ENCODE peak calls at places on chromosomes 3 and 15, in seven cellular contexts. A is aorta, V is HepG2, B is uterus, Z is fibroblast of lung, O is left ventricle myocardium inferior, X is lower lobe of right lung. I is an unnamed sample.
A peak's percentile ranks its signal among the peaks of the same experiment; 100 is the strongest.

GRCh38 chr3:127734754-127735473 is 62.2 kb downstream of the ABTB1 start:
- DNase-seq in A (peak; percentile 79), V (no peak), B (no peak), Z (peak; percentile 99), O (no peak), X (no peak), I (no peak)

GRCh38 chr3:17551333-17551732 is 191.1 kb downstream of the TBC1D5 start:
- DNase-seq in A (no peak), V (no peak), B (no peak), Z (peak; percentile 9), O (no peak), X (no peak), I (no peak)

GRCh38 chr15:91942676-91943417 is 89.3 kb downstream of the SLCO3A1 start:
- DNase-seq in A (peak; percentile 91), V (peak; percentile 27), B (peak; percentile 84), Z (peak; percentile 85), O (peak; percentile 83), X (peak; percentile 86), I (peak; percentile 81)

GRCh38 chr3:128748527-128748926 is 22.5 kb downstream of the RAB7A start:
- DNase-seq in A (no peak), V (no peak), B (no peak), Z (no peak), O (no peak), X (no peak), I (no peak)

GRCh38 chr3:8446845-8447244 is 54.8 kb upstream of the LMCD1 start:
- DNase-seq in A (no peak), V (no peak), B (no peak), Z (no peak), O (no peak), X (no peak), I (no peak)

GRCh38 chr15:42080585-42081462 is 13.5 kb downstream of the PLA2G4D start:
- DNase-seq in A (no peak), V (no peak), B (no peak), Z (peak; percentile 12), O (no peak), X (no peak), I (no peak)

GRCh38 chr15:57550640-57551039 is 41.1 kb upstream of the MYZAP start:
- DNase-seq in A (no peak), V (no peak), B (no peak), Z (no peak), O (peak; percentile 73), X (peak; percentile 85), I (peak; percentile 83)

GRCh38 chr3:172646439-172647015 is 64.3 kb downstream of the NCEH1 start:
- DNase-seq in A (no peak), V (no peak), B (no peak), Z (peak; percentile 80), O (no peak), X (no peak), I (no peak)

GRCh38 chr15:57031605-57032004 is 113.2 kb downstream of the TCF12 start:
- DNase-seq in A (peak; percentile 52), V (no peak), B (peak; percentile 23), Z (peak; percentile 57), O (no peak), X (no peak), I (no peak)

GRCh38 chr3:127226946-127227842 is 34.3 kb downstream of the PRR23E start:
- DNase-seq in A (no peak), V (peak; percentile 7), B (no peak), Z (no peak), O (no peak), X (no peak), I (no peak)

GRCh38 chr3:11554236-11554610 is 89.5 kb downstream of the VGLL4 start:
- DNase-seq in A (peak; percentile 48), V (no peak), B (no peak), Z (no peak), O (peak; percentile 16), X (peak; percentile 34), I (no peak)

GRCh38 chr3:135008326-135008725 is 213.3 kb downstream of the EPHB1 start:
- DNase-seq in A (no peak), V (no peak), B (no peak), Z (no peak), O (no peak), X (no peak), I (no peak)

GRCh38 chr3:10341901-10342398 is 21.0 kb upstream of the SEC13 start:
- DNase-seq in A (peak; percentile 7), V (no peak), B (no peak), Z (no peak), O (no peak), X (no peak), I (no peak)

GRCh38 chr15:100766225-100767001 is 113.2 kb upstream of the ALDH1A3 start:
- DNase-seq in A (no peak), V (no peak), B (no peak), Z (no peak), O (no peak), X (no peak), I (peak; percentile 48)

GRCh38 chr3:43752908-43753307 is 62.2 kb downstream of the ABHD5 start:
- DNase-seq in A (no peak), V (no peak), B (no peak), Z (no peak), O (no peak), X (no peak), I (no peak)

GRCh38 chr3:43753743-43754142 is 63.0 kb downstream of the ABHD5 start:
- DNase-seq in A (no peak), V (no peak), B (no peak), Z (peak; percentile 82), O (no peak), X (no peak), I (no peak)

GRCh38 chr3:43747641-43748040 is 56.9 kb downstream of the ABHD5 start:
- DNase-seq in A (no peak), V (no peak), B (no peak), Z (peak; percentile 47), O (no peak), X (no peak), I (no peak)

GRCh38 chr3:43742935-43743334 is 52.2 kb downstream of the ABHD5 start:
- DNase-seq in A (no peak), V (no peak), B (no peak), Z (no peak), O (no peak), X (no peak), I (no peak)

DNA sequence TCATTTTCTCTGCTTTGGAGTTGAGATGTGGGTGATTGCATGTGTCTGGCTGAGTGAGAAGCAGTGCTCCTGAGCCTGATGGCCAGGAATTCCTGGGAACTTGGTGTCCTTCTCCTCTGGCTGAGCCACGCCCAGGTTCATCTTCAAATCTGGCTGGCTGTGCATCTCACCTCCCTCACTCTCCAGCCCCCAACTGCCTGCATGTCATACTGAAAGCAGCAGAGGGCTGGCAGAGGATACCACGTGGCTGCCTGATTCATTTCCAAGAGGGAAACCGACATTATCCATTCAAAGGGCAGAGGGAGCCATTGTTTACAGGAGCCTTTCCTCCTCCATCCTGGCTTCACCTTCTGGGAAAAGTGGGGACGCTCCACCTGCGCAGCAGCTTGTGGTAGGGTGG is 57.4 kb downstream of the ABHD5 start:
- DNase-seq in A (no peak), V (no peak), B (no peak), Z (peak; percentile 47), O (no peak), X (no peak), I (no peak)
- H3K27ac ChIP-seq in A (no peak overlapping the region), V (no peak overlapping the region), B (no peak overlapping the region), Z (peak overlapping the region; percentile 52), O (no peak overlapping the region), X (no peak overlapping the region), I (peak overlapping the region; percentile 17)

DNA sequence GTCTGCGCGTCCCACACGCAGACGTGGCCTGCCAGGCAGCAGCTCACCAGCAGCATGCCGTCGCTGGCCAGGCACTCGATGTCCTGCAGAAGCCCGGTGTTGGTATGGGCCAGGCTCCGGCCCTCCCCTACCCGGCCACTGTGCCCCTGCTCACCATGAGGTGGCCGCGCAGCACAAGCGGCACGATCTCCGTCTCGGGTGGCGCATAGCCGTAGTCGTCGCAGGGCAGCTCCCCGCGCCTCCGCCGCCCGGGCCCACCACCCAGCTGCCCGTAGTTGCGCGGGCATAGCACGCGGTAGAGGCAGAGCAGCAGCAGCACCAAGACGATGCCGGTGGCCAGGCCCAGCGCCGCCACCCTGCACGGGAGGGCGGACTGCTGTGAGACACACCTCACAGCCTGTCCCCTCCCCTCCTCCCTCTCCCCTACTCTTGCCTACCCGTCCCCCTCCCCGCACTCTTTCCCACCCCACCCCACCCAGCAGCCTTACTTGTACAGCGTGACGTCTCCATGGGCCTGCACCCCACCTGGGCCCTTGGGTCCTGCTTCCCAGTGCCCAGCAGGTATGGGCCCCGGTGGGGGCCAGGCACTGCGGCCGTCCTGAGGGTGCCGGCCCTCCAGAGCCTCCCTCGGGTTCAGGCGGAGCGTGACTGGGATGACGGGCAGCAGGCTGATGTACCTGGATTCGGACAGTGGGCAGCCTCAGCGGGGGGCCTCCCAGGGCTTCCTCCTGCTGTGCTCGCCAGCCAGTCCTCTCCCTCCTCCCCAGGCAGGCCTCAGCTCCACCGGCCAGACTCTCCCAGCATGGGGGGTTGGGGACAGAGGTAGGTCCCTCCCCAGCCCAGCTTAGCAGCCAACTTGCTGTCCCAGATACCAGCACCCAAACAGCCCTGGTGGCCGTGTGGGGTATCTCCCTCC is 37.6 kb downstream of the PTPN23 start:
- DNase-seq in A (no peak), V (no peak), B (no peak), Z (no peak), O (no peak), X (no peak), I (no peak)
- H3K36me3 ChIP-seq in A (no peaks in the 10 kb centered on the region), V (peaks cover 56% of the 10 kb centered on the region), B (no peaks in the 10 kb centered on the region), Z (peaks cover 21% of the 10 kb centered on the region), O (peaks cover 65% of the 10 kb centered on the region), X (peaks cover 76% of the 10 kb centered on the region), I (peaks cover 62% of the 10 kb centered on the region)

DNA sequence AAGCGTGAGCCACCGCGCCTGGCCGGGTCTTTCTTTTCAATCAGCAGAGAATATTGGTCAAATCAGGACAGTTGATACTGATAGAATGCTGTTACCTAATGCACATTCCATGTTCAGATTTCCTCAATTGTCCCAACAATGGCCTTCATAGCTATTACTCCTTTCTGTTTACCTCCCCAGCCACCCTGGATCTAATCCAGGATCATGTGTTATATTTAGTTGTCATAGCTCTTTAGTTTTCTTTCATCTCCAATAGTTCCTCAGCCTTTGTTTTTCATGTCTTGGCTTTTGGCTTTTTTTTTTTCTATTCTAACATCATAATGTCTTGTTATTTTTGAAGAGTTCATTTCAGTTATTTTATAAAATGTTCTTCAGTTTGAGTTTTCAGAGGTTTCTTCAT is 14.6 kb downstream of the USP3 start:
- DNase-seq in A (no peak), V (no peak), B (no peak), Z (no peak), O (no peak), X (no peak), I (no peak)
- H3K4me1 ChIP-seq in A (peaks cover 3% of the 10 kb centered on the region), V (peaks cover 95% of the 10 kb centered on the region), B (no peaks in the 10 kb centered on the region), Z (peaks cover 20% of the 10 kb centered on the region), O (peaks cover 99% of the 10 kb centered on the region), X (peaks cover 95% of the 10 kb centered on the region), I (peaks cover 72% of the 10 kb centered on the region)

GRCh38 chr3:49410844-49411549 is 779 bp downstream of the RHOA start:
- DNase-seq in A (no peak), V (no peak), B (no peak), Z (no peak), O (no peak), X (no peak), I (no peak)

GRCh38 chr3:49411968-49412631 is at the start of the genes RHOA and TCTA:
- DNase-seq in A (peak; percentile 100), V (peak; percentile 99), B (peak; percentile 99), Z (peak; percentile 100), O (peak; percentile 99), X (peak; percentile 99), I (peak; percentile 99)

GRCh38 chr3:49413338-49413734 is 1.1 kb downstream of the TCTA start:
- DNase-seq in A (no peak), V (no peak), B (no peak), Z (no peak), O (no peak), X (no peak), I (no peak)

GRCh38 chr3:49411550-49411967 is 217 bp downstream of the RHOA start:
- DNase-seq in A (peak; percentile 78), V (peak; percentile 44), B (peak; percentile 53), Z (no peak), O (peak; percentile 63), X (peak; percentile 84), I (peak; percentile 89)

GRCh38 chr3:49412632-49413337 is 562 bp downstream of the TCTA start:
- DNase-seq in A (no peak), V (no peak), B (no peak), Z (peak; percentile 39), O (no peak), X (no peak), I (no peak)
- H3K27ac ChIP-seq in A (peak overlapping the region; percentile 54), V (peak overlapping the region; percentile 91), B (peak overlapping the region; percentile 78), Z (peak overlapping the region; percentile 94), O (peak overlapping the region; percentile 98), X (peak overlapping the region; percentile 99), I (peak overlapping the region; percentile 97)

I was measured in upper lobe of right lung.